ENCODE peak calls at places on chromosomes 12 and 14, in nine cellular contexts. One of them, this sample, is unnamed. For H3K9me3, the result is how much of the 10 kb centered on the place peaks cover.

GRCh38 chr14:68143341-68143807 is 323.8 kb downstream of the RAD51B start:
- DNase-seq in SJCRH30: peak
- DNase-seq in right cardiac atrium: peak
- DNase-seq in HCT116: no peak
- DNase-seq in transverse colon: peak
- DNase-seq in neuronal stem cell: no peak
- DNase-seq in psoas muscle: peak
- DNase-seq in cardiac muscle cell: peak
- DNase-seq in CD4-positive, alpha-beta memory T cell: no peak
- DNase-seq in this sample: peak

GRCh38 chr14:24068711-24069410 is 2.5 kb upstream of the CPNE6 start:
- DNase-seq in HCT116: no peak
- DNase-seq in transverse colon: no peak
- DNase-seq in SJCRH30: no peak
- DNase-seq in right cardiac atrium: no peak
- DNase-seq in psoas muscle: no peak
- DNase-seq in CD4-positive, alpha-beta memory T cell: no peak
- DNase-seq in neuronal stem cell: no peak
- DNase-seq in cardiac muscle cell: no peak
- DNase-seq in this sample: no peak

GRCh38 chr12:49345840-49346658 is 639 bp upstream of the DNAJC22 start:
- DNase-seq in SJCRH30: no peak
- DNase-seq in neuronal stem cell: no peak
- DNase-seq in HCT116: no peak
- DNase-seq in transverse colon: no peak
- DNase-seq in CD4-positive, alpha-beta memory T cell: no peak
- DNase-seq in psoas muscle: no peak
- DNase-seq in cardiac muscle cell: no peak
- DNase-seq in right cardiac atrium: no peak
- DNase-seq in this sample: peak

GRCh38 chr12:6667559-6668210 is 4.8 kb upstream of the ING4 start:
- DNase-seq in CD4-positive, alpha-beta memory T cell: no peak
- DNase-seq in cardiac muscle cell: no peak
- DNase-seq in right cardiac atrium: no peak
- DNase-seq in HCT116: peak
- DNase-seq in psoas muscle: no peak
- DNase-seq in neuronal stem cell: no peak
- DNase-seq in SJCRH30: no peak
- DNase-seq in transverse colon: no peak
- DNase-seq in this sample: no peak

GRCh38 chr12:117878598-117878997 is 90.2 kb downstream of the KSR2 start:
- DNase-seq in right cardiac atrium: no peak
- DNase-seq in HCT116: no peak
- DNase-seq in transverse colon: no peak
- DNase-seq in CD4-positive, alpha-beta memory T cell: no peak
- DNase-seq in psoas muscle: no peak
- DNase-seq in neuronal stem cell: no peak
- DNase-seq in SJCRH30: no peak
- DNase-seq in cardiac muscle cell: no peak
- DNase-seq in this sample: no peak

GRCh38 chr12:5505751-5506150 is 73.8 kb downstream of the NTF3 start:
- DNase-seq in SJCRH30: no peak
- DNase-seq in neuronal stem cell: no peak
- DNase-seq in psoas muscle: no peak
- DNase-seq in cardiac muscle cell: no peak
- DNase-seq in transverse colon: no peak
- DNase-seq in CD4-positive, alpha-beta memory T cell: no peak
- DNase-seq in HCT116: no peak
- DNase-seq in right cardiac atrium: no peak
- DNase-seq in this sample: peak

GRCh38 chr12:23906329-23906728 is 43.1 kb downstream of the SOX5 start:
- DNase-seq in SJCRH30: peak
- DNase-seq in HCT116: no peak
- DNase-seq in psoas muscle: no peak
- DNase-seq in neuronal stem cell: peak
- DNase-seq in cardiac muscle cell: peak
- DNase-seq in right cardiac atrium: peak
- DNase-seq in CD4-positive, alpha-beta memory T cell: no peak
- DNase-seq in transverse colon: no peak
- DNase-seq in this sample: no peak

GRCh38 chr12:2298556-2299195 is 245.9 kb downstream of the CACNA1C start:
- DNase-seq in CD4-positive, alpha-beta memory T cell: no peak
- DNase-seq in SJCRH30: no peak
- DNase-seq in right cardiac atrium: no peak
- DNase-seq in transverse colon: no peak
- DNase-seq in neuronal stem cell: no peak
- DNase-seq in HCT116: no peak
- DNase-seq in cardiac muscle cell: no peak
- DNase-seq in psoas muscle: no peak
- DNase-seq in this sample: no peak

GRCh38 chr14:37246427-37246829 is 48.7 kb downstream of the MIPOL1 start:
- DNase-seq in HCT116: peak
- DNase-seq in SJCRH30: peak
- DNase-seq in transverse colon: no peak
- DNase-seq in right cardiac atrium: no peak
- DNase-seq in cardiac muscle cell: peak
- DNase-seq in neuronal stem cell: peak
- DNase-seq in CD4-positive, alpha-beta memory T cell: peak
- DNase-seq in psoas muscle: no peak
- DNase-seq in this sample: no peak

GRCh38 chr14:61255968-61256367 is 25.2 kb downstream of the TMEM30B start:
- DNase-seq in right cardiac atrium: no peak
- DNase-seq in cardiac muscle cell: no peak
- DNase-seq in HCT116: no peak
- DNase-seq in psoas muscle: no peak
- DNase-seq in neuronal stem cell: no peak
- DNase-seq in SJCRH30: no peak
- DNase-seq in CD4-positive, alpha-beta memory T cell: no peak
- DNase-seq in transverse colon: no peak
- DNase-seq in this sample: no peak

GRCh38 chr14:102590667-102591099 is 1.8 kb upstream of the RCOR1 start:
- DNase-seq in psoas muscle: peak
- DNase-seq in SJCRH30: no peak
- DNase-seq in neuronal stem cell: no peak
- DNase-seq in HCT116: peak
- DNase-seq in transverse colon: peak
- DNase-seq in CD4-positive, alpha-beta memory T cell: no peak
- DNase-seq in right cardiac atrium: peak
- DNase-seq in cardiac muscle cell: peak
- DNase-seq in this sample: peak

GRCh38 chr12:111451649-111452129 is 46.0 kb downstream of the SH2B3 start:
- DNase-seq in SJCRH30: no peak
- DNase-seq in HCT116: peak
- DNase-seq in cardiac muscle cell: peak
- DNase-seq in CD4-positive, alpha-beta memory T cell: peak
- DNase-seq in transverse colon: no peak
- DNase-seq in psoas muscle: no peak
- DNase-seq in right cardiac atrium: no peak
- DNase-seq in neuronal stem cell: peak
- DNase-seq in this sample: no peak

GRCh38 chr12:128918910-128919309 is 65.6 kb downstream of the GLT1D1 start:
- DNase-seq in transverse colon: no peak
- DNase-seq in cardiac muscle cell: no peak
- DNase-seq in CD4-positive, alpha-beta memory T cell: no peak
- DNase-seq in psoas muscle: no peak
- DNase-seq in right cardiac atrium: no peak
- DNase-seq in neuronal stem cell: no peak
- DNase-seq in SJCRH30: no peak
- DNase-seq in HCT116: no peak
- DNase-seq in this sample: no peak

GRCh38 chr14:72830786-72831583 is 62.9 kb downstream of the DPF3 start:
- DNase-seq in CD4-positive, alpha-beta memory T cell: no peak
- DNase-seq in HCT116: no peak
- DNase-seq in cardiac muscle cell: no peak
- DNase-seq in right cardiac atrium: no peak
- DNase-seq in transverse colon: peak
- DNase-seq in neuronal stem cell: peak
- DNase-seq in SJCRH30: no peak
- DNase-seq in psoas muscle: no peak
- DNase-seq in this sample: peak

GRCh38 chr14:35932659-35933159 is 106.6 kb downstream of the BRMS1L start:
- DNase-seq in SJCRH30: no peak
- DNase-seq in neuronal stem cell: no peak
- DNase-seq in transverse colon: peak
- DNase-seq in HCT116: no peak
- DNase-seq in CD4-positive, alpha-beta memory T cell: peak
- DNase-seq in cardiac muscle cell: no peak
- DNase-seq in right cardiac atrium: no peak
- DNase-seq in psoas muscle: no peak
- DNase-seq in this sample: no peak

GRCh38 chr12:28770329-28770728 is 378.7 kb upstream of the FAR2 start:
- DNase-seq in SJCRH30: no peak
- DNase-seq in transverse colon: peak
- DNase-seq in cardiac muscle cell: peak
- DNase-seq in neuronal stem cell: no peak
- DNase-seq in right cardiac atrium: peak
- DNase-seq in psoas muscle: no peak
- DNase-seq in HCT116: no peak
- DNase-seq in CD4-positive, alpha-beta memory T cell: no peak
- DNase-seq in this sample: no peak

GRCh38 chr12:89731614-89732013 is 23.0 kb upstream of the ATP2B1 start:
- DNase-seq in right cardiac atrium: no peak
- DNase-seq in psoas muscle: no peak
- DNase-seq in neuronal stem cell: no peak
- DNase-seq in cardiac muscle cell: peak
- DNase-seq in HCT116: no peak
- DNase-seq in CD4-positive, alpha-beta memory T cell: no peak
- DNase-seq in SJCRH30: no peak
- DNase-seq in transverse colon: no peak
- DNase-seq in this sample: peak

DNA sequence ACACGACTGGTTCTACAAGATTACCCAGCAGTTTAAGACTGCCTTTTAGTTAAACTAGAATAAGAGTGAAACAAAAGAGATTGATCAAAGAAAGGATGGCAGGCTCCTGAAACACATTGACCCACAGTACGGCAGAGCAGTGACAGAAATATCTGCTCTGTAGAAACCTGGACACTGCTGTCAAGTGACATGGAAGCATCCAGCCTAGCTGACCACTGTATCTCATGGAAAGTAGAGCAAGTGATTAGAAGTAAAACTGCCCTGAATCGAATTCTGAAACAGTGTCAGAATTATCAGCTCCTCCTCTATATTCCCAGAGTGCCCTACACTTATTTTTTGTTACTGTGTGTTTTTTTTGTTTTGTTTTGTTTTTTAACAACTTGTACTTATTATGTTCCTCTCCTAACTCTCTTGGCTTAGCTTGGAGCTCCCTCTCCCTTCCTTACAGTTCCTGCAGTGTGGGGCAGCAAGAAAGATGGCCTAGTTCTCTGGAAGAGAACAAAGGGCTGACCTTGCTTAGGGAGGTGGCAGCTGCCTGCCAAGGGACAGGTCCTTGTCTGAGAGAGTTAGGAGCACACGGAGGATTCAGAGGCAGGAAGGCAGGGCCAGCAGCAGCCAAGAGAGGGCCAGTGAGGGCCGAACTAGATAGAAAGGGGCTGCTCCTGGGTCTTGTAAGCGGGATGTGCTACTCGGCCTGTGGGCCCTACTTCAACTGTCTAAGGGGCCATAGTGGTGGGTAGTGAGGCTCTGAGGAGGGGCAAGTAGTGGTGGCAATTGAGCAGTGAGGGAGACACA is 97.2 kb downstream of the PTPRR start:
- DNase-seq in transverse colon: no peak
- DNase-seq in psoas muscle: no peak
- DNase-seq in right cardiac atrium: no peak
- DNase-seq in HCT116: no peak
- DNase-seq in neuronal stem cell: no peak
- DNase-seq in CD4-positive, alpha-beta memory T cell: no peak
- DNase-seq in cardiac muscle cell: no peak
- DNase-seq in SJCRH30: no peak
- DNase-seq in this sample: no peak
- H3K27ac ChIP-seq in transverse colon: no peak
- H3K27ac ChIP-seq in psoas muscle: no peak
- H3K27ac ChIP-seq in right cardiac atrium: no peak
- H3K27ac ChIP-seq in HCT116: no peak
- H3K27ac ChIP-seq in neuronal stem cell: no peak
- H3K27ac ChIP-seq in CD4-positive, alpha-beta memory T cell: no peak
- H3K27ac ChIP-seq in cardiac muscle cell: peak
- H3K27ac ChIP-seq in SJCRH30: no peak
- H3K27ac ChIP-seq in this sample: no peak

DNA sequence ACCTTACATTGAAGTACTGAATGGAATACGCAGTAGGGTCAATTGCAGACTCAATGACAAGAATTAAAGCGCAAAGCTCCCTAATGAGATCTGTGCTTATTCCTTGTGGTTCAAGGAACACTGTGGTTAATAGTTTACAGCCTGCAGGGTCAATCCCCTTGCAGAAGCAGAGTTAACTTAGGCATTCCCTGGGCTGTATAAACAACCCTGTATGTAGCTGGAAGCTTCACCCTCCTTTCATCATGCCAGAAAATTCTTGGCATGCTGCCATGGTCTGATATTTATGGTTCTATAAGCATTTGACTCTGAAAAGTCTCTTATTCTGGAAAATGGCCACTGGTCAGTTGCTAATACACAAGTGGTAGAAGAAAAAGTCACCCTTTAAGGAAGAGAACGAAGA is 227.7 kb downstream of the NOVA1 start:
- DNase-seq in transverse colon: no peak
- DNase-seq in psoas muscle: no peak
- DNase-seq in SJCRH30: peak
- DNase-seq in CD4-positive, alpha-beta memory T cell: no peak
- DNase-seq in right cardiac atrium: no peak
- DNase-seq in HCT116: no peak
- DNase-seq in neuronal stem cell: no peak
- DNase-seq in cardiac muscle cell: peak
- DNase-seq in this sample: no peak
- H3K9me3 ChIP-seq in transverse colon: under half
- H3K9me3 ChIP-seq in psoas muscle: under half
- H3K9me3 ChIP-seq in SJCRH30: under half
- H3K9me3 ChIP-seq in CD4-positive, alpha-beta memory T cell: under half
- H3K9me3 ChIP-seq in right cardiac atrium: under half
- H3K9me3 ChIP-seq in HCT116: under half
- H3K9me3 ChIP-seq in neuronal stem cell: under half
- H3K9me3 ChIP-seq in cardiac muscle cell: under half
- H3K9me3 ChIP-seq in this sample: under half

GRCh38 chr12:52278530-52278929 is 4.1 kb downstream of the KRT86 start:
- DNase-seq in SJCRH30: no peak
- DNase-seq in right cardiac atrium: no peak
- DNase-seq in psoas muscle: no peak
- DNase-seq in CD4-positive, alpha-beta memory T cell: no peak
- DNase-seq in cardiac muscle cell: no peak
- DNase-seq in neuronal stem cell: no peak
- DNase-seq in HCT116: no peak
- DNase-seq in transverse colon: no peak
- DNase-seq in this sample: no peak
- H3K4me3 ChIP-seq in SJCRH30: peak
- H3K4me3 ChIP-seq in right cardiac atrium: no peak
- H3K4me3 ChIP-seq in psoas muscle: no peak
- H3K4me3 ChIP-seq in CD4-positive, alpha-beta memory T cell: no peak
- H3K4me3 ChIP-seq in cardiac muscle cell: no peak
- H3K4me3 ChIP-seq in neuronal stem cell: peak
- H3K4me3 ChIP-seq in HCT116: peak
- H3K4me3 ChIP-seq in transverse colon: no peak
- H3K4me3 ChIP-seq in this sample: no peak

DNA sequence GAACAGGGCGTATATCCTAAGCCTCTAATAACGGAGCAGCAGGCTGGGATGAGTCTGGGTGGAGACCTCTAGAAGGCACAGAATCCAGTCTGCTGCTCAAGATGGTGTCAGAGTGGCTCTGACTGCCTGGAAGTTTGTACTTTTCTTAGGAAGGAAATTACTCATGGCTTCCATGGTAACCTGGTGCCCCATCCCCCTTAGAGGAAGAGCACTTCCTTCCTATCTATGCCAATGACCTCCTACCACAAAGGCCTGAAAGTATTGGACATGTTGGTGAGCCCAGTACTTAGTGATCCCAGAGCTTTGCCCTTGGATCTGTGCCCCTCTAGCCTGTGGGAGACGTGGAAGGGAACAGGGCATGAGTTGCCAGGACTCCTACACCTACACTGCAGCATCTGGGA is 1.5 kb downstream of the BATF start:
- DNase-seq in cardiac muscle cell: peak
- DNase-seq in HCT116: no peak
- DNase-seq in SJCRH30: no peak
- DNase-seq in transverse colon: no peak
- DNase-seq in right cardiac atrium: no peak
- DNase-seq in neuronal stem cell: no peak
- DNase-seq in CD4-positive, alpha-beta memory T cell: no peak
- DNase-seq in psoas muscle: no peak
- DNase-seq in this sample: peak
- H3K27ac ChIP-seq in cardiac muscle cell: no peak
- H3K27ac ChIP-seq in HCT116: no peak
- H3K27ac ChIP-seq in SJCRH30: no peak
- H3K27ac ChIP-seq in transverse colon: no peak
- H3K27ac ChIP-seq in right cardiac atrium: no peak
- H3K27ac ChIP-seq in neuronal stem cell: no peak
- H3K27ac ChIP-seq in CD4-positive, alpha-beta memory T cell: peak
- H3K27ac ChIP-seq in psoas muscle: no peak
- H3K27ac ChIP-seq in this sample: no peak

This sample was measured in adrenal gland.